ENCODE peak calls at places on chromosome 6, in five cellular contexts. C is pulmonary artery endothelial cell, B is aorta, K is EL, R is HepG2. Y is an unnamed sample.

GRCh38 chr6:157455731-157456523 is 74.9 kb downstream of the ZDHHC14 start:
- DNase-seq in C (no peak), B (no peak), K (no peak), R (no peak), Y (no peak)

GRCh38 chr6:2581611-2582010 is 169.1 kb downstream of the MYLK4 start:
- DNase-seq in C (no peak), B (no peak), K (no peak), R (no peak), Y (no peak)

GRCh38 chr6:68730291-68731054 is 95.4 kb downstream of the ADGRB3 start:
- DNase-seq in C (no peak), B (no peak), K (no peak), R (no peak), Y (no peak)

GRCh38 chr6:40898073-40898472 is 140.9 kb downstream of the UNC5CL start:
- DNase-seq in C (no peak), B (no peak), K (no peak), R (no peak), Y (no peak)

GRCh38 chr6:13765570-13765969 is 48.8 kb downstream of the MCUR1 start:
- DNase-seq in C (no peak), B (no peak), K (no peak), R (no peak), Y (no peak)

GRCh38 chr6:106799008-106799952 is 169.9 kb downstream of the QRSL1 start:
- DNase-seq in C (no peak), B (no peak), K (peak), R (peak), Y (no peak)

GRCh38 chr6:149964243-149965190 is 774 bp downstream of the ULBP1 start:
- DNase-seq in C (no peak), B (no peak), K (peak), R (no peak), Y (no peak)

GRCh38 chr6:155185544-155185943 is 78.3 kb upstream of the CLDN20 start:
- DNase-seq in C (no peak), B (no peak), K (peak), R (no peak), Y (no peak)

GRCh38 chr6:139655783-139656705 is 281.6 kb upstream of the CITED2 start:
- DNase-seq in C (no peak), B (no peak), K (no peak), R (peak), Y (no peak)

GRCh38 chr6:7479801-7480266 is 61.6 kb upstream of the DSP start:
- DNase-seq in C (no peak), B (no peak), K (peak), R (no peak), Y (no peak)

GRCh38 chr6:72636215-72636614 is 14.4 kb downstream of the KCNQ5 start:
- DNase-seq in C (no peak), B (no peak), K (no peak), R (no peak), Y (no peak)

GRCh38 chr6:145733207-145733606 is 2.1 kb downstream of the EPM2A start:
- DNase-seq in C (no peak), B (no peak), K (no peak), R (no peak), Y (no peak)

GRCh38 chr6:24704468-24704867 is 14.5 kb downstream of the C6orf62 start:
- DNase-seq in C (no peak), B (no peak), K (no peak), R (no peak), Y (no peak)

GRCh38 chr6:25360611-25361010 is 81.4 kb downstream of the CARMIL1 start:
- DNase-seq in C (no peak), B (no peak), K (peak), R (no peak), Y (no peak)

GRCh38 chr6:28922004-28922840 is 1.6 kb downstream of the TRIM27 start:
- DNase-seq in C (no peak), B (no peak), K (peak), R (peak), Y (no peak)